ENCODE peak calls at places on chromosomes 3 and 15, in nine cellular contexts. I is spleen, C is PC-3, V is upper lobe of right lung, L is ovary, W is neural progenitor cell, P is breast epithelium, B is kidney epithelial cell, Z is lung. N is an unnamed sample. For H3K27me3, the result is how much of the 10 kb centered on the place peaks cover.

GRCh38 chr3:42696356-42697301 is 6.0 kb downstream of the HHATL start:
- DNase-seq in I (no peak), C (no peak), V (no peak), L (no peak), W (no peak), P (no peak), B (no peak), Z (no peak), N (no peak)

GRCh38 chr3:54257114-54257513 is 134.8 kb downstream of the CACNA2D3 start:
- DNase-seq in I (no peak), C (no peak), V (no peak), L (no peak), W (no peak), P (no peak), B (no peak), Z (no peak), N (no peak)

GRCh38 chr3:126959921-126960603 is 22.9 kb upstream of the PLXNA1 start:
- DNase-seq in I (peak), C (peak), V (peak), L (no peak), W (peak), P (no peak), B (no peak), Z (no peak), N (no peak)

GRCh38 chr3:52820741-52821140 is 9.7 kb downstream of the ITIH4 start:
- DNase-seq in I (no peak), C (peak), V (no peak), L (no peak), W (peak), P (no peak), B (no peak), Z (no peak), N (no peak)

GRCh38 chr3:115092220-115092791 is 54.8 kb downstream of the ZBTB20 start:
- DNase-seq in I (peak), C (peak), V (peak), L (peak), W (peak), P (peak), B (peak), Z (peak), N (no peak)

GRCh38 chr3:50164056-50164455 is 8.9 kb downstream of the SEMA3F start:
- DNase-seq in I (no peak), C (peak), V (peak), L (no peak), W (no peak), P (peak), B (peak), Z (peak), N (peak)

GRCh38 chr3:188978772-188979171 is 193.0 kb upstream of the TPRG1 start:
- DNase-seq in I (no peak), C (peak), V (no peak), L (peak), W (no peak), P (no peak), B (no peak), Z (no peak), N (no peak)

GRCh38 chr3:72690646-72691045 is 157.6 kb downstream of the SHQ1 start:
- DNase-seq in I (no peak), C (no peak), V (no peak), L (no peak), W (peak), P (no peak), B (no peak), Z (no peak), N (no peak)

GRCh38 chr15:66472176-66472999 is 25.2 kb downstream of the SNAPC5 start:
- DNase-seq in I (no peak), C (no peak), V (no peak), L (peak), W (no peak), P (no peak), B (no peak), Z (no peak), N (no peak)

GRCh38 chr3:124636101-124636862 is 94.0 kb upstream of the UMPS start:
- DNase-seq in I (no peak), C (no peak), V (no peak), L (no peak), W (no peak), P (no peak), B (no peak), Z (no peak), N (no peak)

GRCh38 chr3:39166932-39167532 is 13.6 kb upstream of the CSRNP1 start:
- DNase-seq in I (no peak), C (peak), V (no peak), L (no peak), W (no peak), P (no peak), B (no peak), Z (no peak), N (peak)

GRCh38 chr3:149369991-149370866 is 7.2 kb downstream of the TM4SF1 start:
- DNase-seq in I (no peak), C (peak), V (no peak), L (no peak), W (peak), P (no peak), B (no peak), Z (no peak), N (no peak)

GRCh38 chr15:52080031-52080430 is 32.5 kb downstream of the BCL2L10 start:
- DNase-seq in I (no peak), C (peak), V (no peak), L (no peak), W (no peak), P (no peak), B (peak), Z (no peak), N (no peak)

GRCh38 chr3:23800731-23801130 is 5.0 kb upstream of the UBE2E1 start:
- DNase-seq in I (no peak), C (peak), V (no peak), L (no peak), W (no peak), P (no peak), B (no peak), Z (no peak), N (no peak)

GRCh38 chr15:64515196-64515595 is 54.8 kb downstream of the ZNF609 start:
- DNase-seq in I (no peak), C (peak), V (no peak), L (no peak), W (no peak), P (no peak), B (no peak), Z (no peak), N (no peak)

GRCh38 chr15:60362318-60363023 is 35.3 kb downstream of the ANXA2 start:
- DNase-seq in I (no peak), C (peak), V (no peak), L (no peak), W (no peak), P (no peak), B (no peak), Z (no peak), N (peak)

GRCh38 chr3:41002104-41002503 is 197.2 kb upstream of the CTNNB1 start:
- DNase-seq in I (no peak), C (no peak), V (no peak), L (no peak), W (no peak), P (no peak), B (no peak), Z (no peak), N (no peak)

GRCh38 chr15:34362047-34362773 is 4.8 kb downstream of the LPCAT4 start:
- DNase-seq in I (no peak), C (peak), V (peak), L (no peak), W (no peak), P (no peak), B (no peak), Z (no peak), N (no peak)

GRCh38 chr3:65939184-65939583 is 99.5 kb downstream of the MAGI1 start:
- DNase-seq in I (no peak), C (no peak), V (no peak), L (no peak), W (no peak), P (no peak), B (no peak), Z (no peak), N (no peak)

GRCh38 chr3:85476891-85477495 is 518.2 kb downstream of the CADM2 start:
- DNase-seq in I (no peak), C (no peak), V (no peak), L (no peak), W (no peak), P (no peak), B (no peak), Z (no peak), N (no peak)

GRCh38 chr3:103624289-103624688 is 1189.5 kb downstream of the ZPLD1 start:
- DNase-seq in I (no peak), C (no peak), V (no peak), L (no peak), W (no peak), P (no peak), B (no peak), Z (no peak), N (no peak)

GRCh38 chr15:63501256-63502089 is 2.9 kb upstream of the USP3 start:
- DNase-seq in I (peak), C (peak), V (peak), L (peak), W (peak), P (peak), B (peak), Z (peak), N (peak)

GRCh38 chr15:29854413-29854812 is 32.1 kb upstream of the TJP1 start:
- DNase-seq in I (no peak), C (peak), V (no peak), L (no peak), W (no peak), P (no peak), B (no peak), Z (no peak), N (no peak)

GRCh38 chr3:155605571-155605970 is 139.3 kb downstream of the PLCH1 start:
- DNase-seq in I (no peak), C (peak), V (no peak), L (no peak), W (no peak), P (no peak), B (no peak), Z (no peak), N (no peak)

GRCh38 chr3:188584958-188585689 is 431.2 kb downstream of the LPP start:
- DNase-seq in I (no peak), C (peak), V (no peak), L (no peak), W (peak), P (no peak), B (no peak), Z (no peak), N (no peak)

GRCh38 chr3:139288266-139288821 is 55.5 kb upstream of the MRPS22 start:
- DNase-seq in I (no peak), C (no peak), V (peak), L (peak), W (no peak), P (no peak), B (no peak), Z (no peak), N (no peak)

GRCh38 chr15:20340331-20340811 is 201.2 kb downstream of the GOLGA6L6 start:
- DNase-seq in I (peak), C (peak), V (peak), L (peak), W (no peak), P (peak), B (no peak), Z (peak), N (no peak)

GRCh38 chr3:69838217-69838616 is 99.0 kb downstream of the MITF start:
- DNase-seq in I (no peak), C (peak), V (no peak), L (no peak), W (no peak), P (no peak), B (no peak), Z (no peak), N (peak)

GRCh38 chr15:38823272-38823671 is 258.7 kb upstream of the RASGRP1 start:
- DNase-seq in I (no peak), C (no peak), V (no peak), L (no peak), W (no peak), P (no peak), B (no peak), Z (no peak), N (no peak)

GRCh38 chr15:91374336-91374735 is 274.3 kb downstream of the SV2B start:
- DNase-seq in I (no peak), C (no peak), V (no peak), L (no peak), W (no peak), P (no peak), B (no peak), Z (no peak), N (no peak)

GRCh38 chr3:178078933-178079332 is 457.3 kb upstream of the KCNMB2 start:
- DNase-seq in I (no peak), C (no peak), V (no peak), L (peak), W (no peak), P (peak), B (no peak), Z (no peak), N (no peak)

GRCh38 chr3:196202516-196202970 is 8.7 kb downstream of the ZDHHC19 start:
- DNase-seq in I (peak), C (no peak), V (peak), L (peak), W (no peak), P (no peak), B (no peak), Z (peak), N (no peak)

GRCh38 chr3:196195664-196196255 is 15.4 kb downstream of the ZDHHC19 start:
- DNase-seq in I (peak), C (no peak), V (no peak), L (no peak), W (no peak), P (no peak), B (no peak), Z (no peak), N (no peak)

GRCh38 chr3:196198081-196198675 is 13.0 kb downstream of the ZDHHC19 start:
- DNase-seq in I (peak), C (no peak), V (no peak), L (no peak), W (no peak), P (no peak), B (no peak), Z (no peak), N (no peak)

GRCh38 chr3:196197524-196197923 is 13.7 kb downstream of the ZDHHC19 start:
- DNase-seq in I (peak), C (no peak), V (no peak), L (no peak), W (no peak), P (no peak), B (no peak), Z (no peak), N (no peak)

GRCh38 chr3:196198771-196199753 is 12.1 kb downstream of the ZDHHC19 start:
- DNase-seq in I (peak), C (no peak), V (no peak), L (no peak), W (no peak), P (no peak), B (no peak), Z (no peak), N (no peak)
- TF ChIP-seq CTCF in I (no peak), C (peak), V (no peak), L (no peak), W (peak), P (no peak), B (peak), Z (no peak), N (peak)

DNA sequence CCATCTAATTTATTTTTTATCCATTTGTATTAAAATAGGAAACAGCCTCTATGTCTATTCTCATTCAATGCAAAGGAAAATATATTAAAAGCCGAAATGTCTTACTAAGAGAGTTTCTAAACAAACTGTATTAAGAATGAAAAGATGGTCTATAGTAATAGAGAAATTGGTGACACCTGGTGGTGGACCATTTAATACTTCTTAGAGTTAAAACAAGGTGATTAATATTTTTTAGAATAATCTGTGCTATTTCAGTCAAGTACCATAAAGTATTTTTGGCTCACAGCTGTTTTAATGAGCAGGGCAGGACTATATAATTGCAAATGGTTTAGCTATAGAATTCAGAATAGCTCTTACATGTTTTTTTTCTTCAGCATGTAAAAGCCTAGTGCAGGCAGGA is 55.7 kb downstream of the SYNPR start:
- DNase-seq in I (no peak), C (peak), V (no peak), L (no peak), W (no peak), P (no peak), B (no peak), Z (no peak), N (no peak)
- H3K27me3 ChIP-seq in I (under half), C (under half), V (under half), L (under half), W (under half), P (under half), B (under half), Z (under half), N (under half)

DNA sequence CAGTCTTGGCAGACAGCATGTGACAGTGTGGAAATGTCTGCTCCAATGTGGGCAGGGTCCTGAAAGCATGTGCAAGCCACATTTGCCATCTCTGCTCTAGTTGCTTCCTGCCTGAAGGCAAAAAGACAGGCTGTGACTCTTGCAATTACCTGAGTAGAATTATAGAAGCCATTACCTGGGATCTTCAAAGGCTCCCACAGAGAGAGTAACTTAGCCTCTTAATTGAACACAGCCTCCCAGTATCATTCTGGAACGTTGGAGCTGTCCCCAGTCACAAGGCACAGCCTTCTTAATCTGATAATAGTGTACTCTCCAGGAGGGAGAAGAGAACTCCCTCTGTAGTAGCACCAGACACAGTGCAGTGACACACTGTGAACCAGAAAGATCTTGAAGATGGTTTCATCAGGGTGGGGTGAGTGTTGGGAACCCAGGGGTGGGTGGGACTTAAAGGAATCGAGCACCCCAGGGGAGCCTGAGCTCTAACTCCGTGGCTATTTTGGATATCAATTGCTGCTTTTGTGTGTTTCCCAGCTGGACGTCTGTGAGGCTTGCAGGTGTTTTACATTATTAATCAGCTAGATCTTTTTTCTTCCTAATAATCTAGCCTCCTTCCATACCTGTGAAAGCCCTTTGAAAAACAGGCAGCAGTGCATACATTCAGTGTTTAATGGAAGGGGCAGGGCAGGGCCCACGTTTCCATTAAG is 40.6 kb upstream of the GLCE start:
- DNase-seq in I (no peak), C (no peak), V (no peak), L (no peak), W (peak), P (no peak), B (no peak), Z (no peak), N (no peak)
- TF ChIP-seq CTCF in I (no peak), C (no peak), V (no peak), L (no peak), W (no peak), P (no peak), B (no peak), Z (no peak), N (no peak)

GRCh38 chr3:179929091-179929529 is 107.6 kb downstream of the PEX5L start:
- DNase-seq in I (no peak), C (peak), V (no peak), L (peak), W (peak), P (no peak), B (peak), Z (peak), N (no peak)

GRCh38 chr3:179933079-179933478 is 103.7 kb downstream of the PEX5L start:
- DNase-seq in I (no peak), C (no peak), V (no peak), L (no peak), W (no peak), P (no peak), B (no peak), Z (no peak), N (no peak)

GRCh38 chr3:179933872-179934271 is 102.9 kb downstream of the PEX5L start:
- DNase-seq in I (no peak), C (no peak), V (no peak), L (no peak), W (no peak), P (no peak), B (no peak), Z (no peak), N (no peak)
- H3K27me3 ChIP-seq in I (under half), C (under half), V (under half), L (under half), W (under half), P (under half), B (under half), Z (under half), N (under half)

GRCh38 chr3:56468184-56469106 is at the start of gene ERC2:
- DNase-seq in I (no peak), C (peak), V (peak), L (peak), W (peak), P (no peak), B (peak), Z (peak), N (no peak)
- TF ChIP-seq CTCF in I (no peak), C (peak), V (peak), L (peak), W (peak), P (no peak), B (peak), Z (no peak), N (no peak)

GRCh38 chr15:101391431-101391830 is 96.4 kb upstream of the SNRPA1 start:
- DNase-seq in I (no peak), C (no peak), V (no peak), L (no peak), W (no peak), P (no peak), B (no peak), Z (no peak), N (no peak)

GRCh38 chr15:101390462-101390861 is 95.4 kb upstream of the SNRPA1 start:
- DNase-seq in I (peak), C (no peak), V (peak), L (no peak), W (no peak), P (no peak), B (no peak), Z (no peak), N (no peak)

GRCh38 chr15:101390060-101390459 is 95.0 kb upstream of the SNRPA1 start:
- DNase-seq in I (peak), C (no peak), V (peak), L (no peak), W (no peak), P (no peak), B (no peak), Z (no peak), N (no peak)

GRCh38 chr15:101393172-101393571 is 96.3 kb downstream of the PCSK6 start:
- DNase-seq in I (no peak), C (no peak), V (peak), L (no peak), W (no peak), P (no peak), B (no peak), Z (no peak), N (no peak)

DNA sequence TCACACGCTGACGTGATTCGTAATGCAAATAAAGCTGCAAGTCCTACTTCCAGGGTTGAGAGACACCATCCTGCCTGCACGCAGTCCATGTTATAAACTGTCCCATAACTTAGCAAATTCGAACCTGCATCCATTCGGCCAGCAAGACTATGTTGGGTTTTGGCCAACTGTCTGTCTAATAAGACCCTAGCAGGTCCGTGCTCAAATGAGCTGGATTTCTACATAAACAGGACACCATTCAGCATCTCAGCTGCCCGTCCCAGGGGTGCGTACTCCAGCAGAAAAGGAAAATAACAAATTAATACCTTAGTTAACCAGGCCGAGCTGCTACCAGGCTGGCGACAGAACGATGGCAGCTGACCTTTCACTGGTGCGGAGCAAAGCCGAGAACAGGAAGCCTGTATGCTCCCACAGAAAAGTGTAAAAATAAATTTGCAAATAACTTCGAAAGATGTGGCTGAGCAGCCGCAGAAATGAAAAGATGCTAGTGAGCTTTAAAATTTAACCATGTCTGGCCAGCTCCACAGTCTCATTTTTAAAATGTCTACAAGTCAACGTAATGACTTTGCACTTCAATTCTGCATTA is 97.0 kb upstream of the SNRPA1 start:
- DNase-seq in I (no peak), C (peak), V (no peak), L (no peak), W (no peak), P (no peak), B (no peak), Z (no peak), N (no peak)
- H3K27me3 ChIP-seq in I (under half), C (half or more), V (under half), L (under half), W (under half), P (under half), B (under half), Z (under half), N (under half)

N was measured in BJ.